ENCODE peak calls at places on chromosomes 13 and 19, in six cellular contexts. One of them, this sample, is unnamed.

GRCh38 chr13:67117010-67117550 is 113.1 kb downstream of the PCDH9 start:
- DNase-seq in GM12878: no peak
- DNase-seq in HepG2: no peak
- DNase-seq in K562: no peak
- DNase-seq in H1: no peak
- DNase-seq in GM12892: no peak
- DNase-seq in this sample: no peak

GRCh38 chr13:94384217-94384905 is 95.1 kb downstream of the DCT start:
- DNase-seq in GM12878: no peak
- DNase-seq in K562: no peak
- DNase-seq in HepG2: no peak
- DNase-seq in H1: no peak
- DNase-seq in GM12892: no peak
- DNase-seq in this sample: no peak

GRCh38 chr19:33997690-33998089 is 174.6 kb upstream of the LSM14A start:
- DNase-seq in GM12878: no peak
- DNase-seq in H1: no peak
- DNase-seq in GM12892: no peak
- DNase-seq in K562: no peak
- DNase-seq in HepG2: no peak
- DNase-seq in this sample: no peak

GRCh38 chr19:15138427-15138826 is 31.2 kb downstream of the SYDE1 start:
- DNase-seq in GM12892: no peak
- DNase-seq in HepG2: no peak
- DNase-seq in GM12878: no peak
- DNase-seq in H1: no peak
- DNase-seq in K562: no peak
- DNase-seq in this sample: no peak

GRCh38 chr13:35388979-35389378 is 87.5 kb downstream of the MAB21L1 start:
- DNase-seq in K562: no peak
- DNase-seq in HepG2: no peak
- DNase-seq in H1: no peak
- DNase-seq in GM12892: no peak
- DNase-seq in GM12878: no peak
- DNase-seq in this sample: no peak

GRCh38 chr19:3949997-3950859 is 17.4 kb downstream of the NMRK2 start:
- DNase-seq in H1: no peak
- DNase-seq in HepG2: no peak
- DNase-seq in K562: peak; percentile 64
- DNase-seq in GM12878: no peak
- DNase-seq in GM12892: no peak
- DNase-seq in this sample: no peak

GRCh38 chr13:102907886-102908515 is 62.2 kb downstream of the ERCC5 start:
- DNase-seq in HepG2: no peak
- DNase-seq in GM12892: no peak
- DNase-seq in K562: no peak
- DNase-seq in H1: no peak
- DNase-seq in GM12878: no peak
- DNase-seq in this sample: no peak

GRCh38 chr13:76161143-76161542 is 525.0 kb downstream of the LMO7 start:
- DNase-seq in GM12892: no peak
- DNase-seq in H1: no peak
- DNase-seq in K562: no peak
- DNase-seq in HepG2: no peak
- DNase-seq in GM12878: no peak
- DNase-seq in this sample: no peak

GRCh38 chr19:29119582-29119981 is 93.4 kb downstream of the UQCRFS1 start:
- DNase-seq in H1: no peak
- DNase-seq in K562: no peak
- DNase-seq in HepG2: no peak
- DNase-seq in GM12892: no peak
- DNase-seq in GM12878: no peak
- DNase-seq in this sample: no peak

GRCh38 chr13:111943229-111943795 is 123.6 kb upstream of the SOX1 start:
- DNase-seq in HepG2: no peak
- DNase-seq in K562: no peak
- DNase-seq in GM12892: no peak
- DNase-seq in H1: no peak
- DNase-seq in GM12878: no peak
- DNase-seq in this sample: no peak

GRCh38 chr13:101092985-101093384 is 323.3 kb downstream of the NALCN start:
- DNase-seq in HepG2: no peak
- DNase-seq in K562: no peak
- DNase-seq in H1: no peak
- DNase-seq in GM12892: no peak
- DNase-seq in GM12878: no peak
- DNase-seq in this sample: no peak

GRCh38 chr13:59398127-59398526 is 765.6 kb downstream of the DIAPH3 start:
- DNase-seq in HepG2: no peak
- DNase-seq in H1: no peak
- DNase-seq in GM12892: no peak
- DNase-seq in GM12878: no peak
- DNase-seq in K562: no peak
- DNase-seq in this sample: no peak

GRCh38 chr13:40087021-40088002 is 431.9 kb downstream of the COG6 start:
- DNase-seq in GM12892: no peak
- DNase-seq in GM12878: no peak
- DNase-seq in K562: no peak
- DNase-seq in HepG2: peak; percentile 56
- DNase-seq in H1: no peak
- DNase-seq in this sample: no peak

GRCh38 chr19:5972355-5972731 is 5.6 kb downstream of the RANBP3 start:
- DNase-seq in GM12892: no peak
- DNase-seq in H1: no peak
- DNase-seq in HepG2: no peak
- DNase-seq in GM12878: no peak
- DNase-seq in K562: no peak
- DNase-seq in this sample: no peak

GRCh38 chr19:5973376-5973775 is 4.6 kb downstream of the RANBP3 start:
- DNase-seq in GM12892: no peak
- DNase-seq in K562: no peak
- DNase-seq in H1: no peak
- DNase-seq in GM12878: no peak
- DNase-seq in HepG2: no peak
- DNase-seq in this sample: no peak

GRCh38 chr19:5974721-5975387 is 3.1 kb downstream of the RANBP3 start:
- DNase-seq in HepG2: peak; percentile 93
- DNase-seq in GM12892: no peak
- DNase-seq in H1: no peak
- DNase-seq in K562: no peak
- DNase-seq in GM12878: peak; percentile 16
- DNase-seq in this sample: no peak

GRCh38 chr19:5975388-5975728 is 2.6 kb downstream of the RANBP3 start:
- DNase-seq in K562: no peak
- DNase-seq in GM12892: no peak
- DNase-seq in GM12878: no peak
- DNase-seq in H1: no peak
- DNase-seq in HepG2: no peak
- DNase-seq in this sample: no peak

DNA sequence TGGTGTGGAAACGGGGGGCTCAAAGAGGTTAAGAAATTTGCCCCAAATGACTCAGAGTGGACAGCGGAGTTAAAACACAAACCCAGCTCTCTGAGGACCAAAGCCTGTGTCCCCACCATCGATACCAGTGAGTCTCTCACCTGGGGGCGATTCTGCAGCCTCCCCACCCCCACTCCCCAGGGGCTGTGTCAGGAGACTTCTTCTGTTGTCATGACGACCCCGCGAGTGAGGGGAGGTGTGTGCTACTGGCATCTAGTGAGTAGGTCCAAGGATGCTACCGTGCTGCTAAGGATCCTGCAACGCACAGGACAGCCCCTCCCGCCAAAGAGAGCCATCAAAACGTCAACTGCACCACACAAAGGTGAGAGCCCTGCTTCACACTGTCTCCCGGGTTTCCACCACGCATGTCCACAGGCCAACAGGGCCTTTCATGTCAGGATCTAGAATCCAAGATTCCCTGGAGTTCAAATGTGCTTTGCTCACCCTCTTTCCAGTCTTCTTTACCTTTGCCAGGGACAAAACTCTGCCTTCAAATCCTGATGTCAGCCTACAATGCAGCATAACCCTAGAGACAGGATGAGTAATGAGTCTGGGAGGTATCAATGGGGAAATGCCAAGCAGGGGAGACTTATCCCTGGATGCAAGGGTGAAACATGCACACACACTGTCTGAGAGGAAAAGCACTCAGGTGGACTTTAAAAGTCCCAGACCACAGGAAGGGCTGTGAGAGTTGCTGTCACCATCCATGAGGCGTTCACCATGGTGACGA is 3.9 kb downstream of the RANBP3 start:
- DNase-seq in GM12878: no peak
- DNase-seq in H1: no peak
- DNase-seq in K562: no peak
- DNase-seq in GM12892: no peak
- DNase-seq in HepG2: no peak
- DNase-seq in this sample: no peak
- TF ChIP-seq TAF1 in GM12878: no peak
- TF ChIP-seq TAF1 in H1: no peak
- TF ChIP-seq TAF1 in K562: no peak
- TF ChIP-seq TAF1 in GM12892: no peak
- TF ChIP-seq TAF1 in HepG2: no peak
- TF ChIP-seq TAF1 in this sample: no peak

GRCh38 chr19:18922228-18922985 is 2.9 kb downstream of the DDX49 start:
- DNase-seq in H1: no peak
- DNase-seq in GM12878: no peak
- DNase-seq in GM12892: no peak
- DNase-seq in K562: no peak
- DNase-seq in HepG2: no peak
- DNase-seq in this sample: no peak

GRCh38 chr19:18921593-18921992 is 2.1 kb downstream of the DDX49 start:
- DNase-seq in GM12892: no peak
- DNase-seq in K562: no peak
- DNase-seq in H1: no peak
- DNase-seq in GM12878: no peak
- DNase-seq in HepG2: no peak
- DNase-seq in this sample: no peak

GRCh38 chr19:18919895-18920204 is 335 bp downstream of the DDX49 start:
- DNase-seq in HepG2: no peak
- DNase-seq in GM12878: no peak
- DNase-seq in K562: no peak
- DNase-seq in GM12892: no peak
- DNase-seq in H1: no peak
- DNase-seq in this sample: no peak

GRCh38 chr19:18920400-18920799 is 885 bp downstream of the DDX49 start:
- DNase-seq in K562: no peak
- DNase-seq in H1: no peak
- DNase-seq in GM12878: no peak
- DNase-seq in HepG2: no peak
- DNase-seq in GM12892: no peak
- DNase-seq in this sample: no peak

GRCh38 chr19:18919086-18919894 is at the start of the genes COPE and DDX49:
- DNase-seq in GM12892: peak; percentile 97
- DNase-seq in HepG2: peak; percentile 100
- DNase-seq in H1: peak; percentile 97
- DNase-seq in K562: peak; percentile 97
- DNase-seq in GM12878: peak; percentile 100
- DNase-seq in this sample: peak; percentile 98
- TF ChIP-seq POLR2A in GM12892: peak; percentile 87
- TF ChIP-seq POLR2A in HepG2: peak; percentile 96
- TF ChIP-seq POLR2A in H1: no peak
- TF ChIP-seq POLR2A in K562: peak; percentile 95
- TF ChIP-seq POLR2A in GM12878: peak; percentile 94
- TF ChIP-seq POLR2A in this sample: peak; percentile 94

GRCh38 chr19:16581971-16582343 is 9.7 kb upstream of the SLC35E1 start:
- DNase-seq in GM12892: no peak
- DNase-seq in GM12878: no peak
- DNase-seq in HepG2: no peak
- DNase-seq in H1: no peak
- DNase-seq in K562: no peak
- DNase-seq in this sample: no peak
- TF ChIP-seq TAF1 in GM12892: no peak
- TF ChIP-seq TAF1 in GM12878: no peak
- TF ChIP-seq TAF1 in HepG2: no peak
- TF ChIP-seq TAF1 in H1: no peak
- TF ChIP-seq TAF1 in K562: no peak
- TF ChIP-seq TAF1 in this sample: no peak

GRCh38 chr19:53553159-53553558 is 15.2 kb downstream of the ZNF331 start:
- DNase-seq in GM12892: no peak
- DNase-seq in HepG2: no peak
- DNase-seq in K562: no peak
- DNase-seq in GM12878: no peak
- DNase-seq in H1: no peak
- DNase-seq in this sample: no peak

GRCh38 chr19:53555352-53555751 is 17.4 kb downstream of the ZNF331 start:
- DNase-seq in K562: no peak
- DNase-seq in HepG2: no peak
- DNase-seq in GM12878: no peak
- DNase-seq in GM12892: no peak
- DNase-seq in H1: no peak
- DNase-seq in this sample: no peak

GRCh38 chr19:53554804-53555203 is 16.9 kb downstream of the ZNF331 start:
- DNase-seq in H1: no peak
- DNase-seq in HepG2: no peak
- DNase-seq in K562: no peak
- DNase-seq in GM12878: no peak
- DNase-seq in GM12892: no peak
- DNase-seq in this sample: no peak

GRCh38 chr19:53552001-53552721 is 14.2 kb downstream of the ZNF331 start:
- DNase-seq in HepG2: no peak
- DNase-seq in GM12878: no peak
- DNase-seq in GM12892: no peak
- DNase-seq in K562: no peak
- DNase-seq in H1: no peak
- DNase-seq in this sample: no peak

DNA sequence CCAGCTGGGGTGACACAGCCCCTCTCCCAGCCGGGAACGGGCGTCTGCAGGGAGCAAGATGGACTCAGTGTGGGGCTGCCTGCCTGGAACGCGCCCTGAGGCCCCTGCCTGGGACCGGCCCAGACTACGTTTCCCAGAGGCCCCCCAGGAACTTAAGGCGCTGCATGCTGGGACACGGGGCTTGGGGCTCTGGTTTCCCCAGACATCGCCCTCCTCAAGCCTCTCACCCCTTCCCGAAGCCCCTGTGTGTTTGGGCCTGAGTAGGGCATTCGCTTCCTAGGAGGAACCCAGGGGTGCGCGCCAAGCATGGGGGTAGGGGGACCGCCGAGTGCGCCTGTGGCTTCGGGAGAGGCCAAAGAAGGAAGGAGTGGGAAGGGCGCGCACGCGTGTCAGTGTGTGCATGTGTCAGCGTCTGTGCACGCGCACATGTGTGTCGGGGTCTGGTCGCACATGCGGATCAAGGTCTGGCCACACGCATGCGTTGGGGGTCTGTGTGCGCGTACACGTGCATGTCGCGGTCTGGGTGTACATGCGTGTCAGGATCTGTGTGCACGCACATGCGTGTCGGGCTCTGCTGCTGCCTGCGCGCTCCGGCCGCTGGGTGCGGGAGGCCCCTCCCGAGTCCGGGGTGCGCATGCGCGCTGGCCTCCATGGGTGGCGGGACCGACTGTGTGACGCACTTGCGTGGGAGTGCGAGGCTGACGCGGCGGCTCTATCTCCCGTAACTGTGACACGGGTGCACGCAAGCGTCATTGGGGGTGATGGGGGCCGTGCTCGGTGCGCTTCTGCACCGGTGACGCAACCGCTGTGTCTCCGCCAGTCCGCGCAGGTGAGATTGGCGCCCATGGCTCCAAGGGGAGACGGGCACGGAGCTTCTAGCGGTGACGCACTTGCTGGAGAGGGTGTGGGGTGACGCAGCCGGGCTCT is 16.2 kb downstream of the ZNF331 start:
- DNase-seq in GM12892: peak; percentile 58
- DNase-seq in H1: no peak
- DNase-seq in HepG2: no peak
- DNase-seq in GM12878: peak; percentile 63
- DNase-seq in K562: no peak
- DNase-seq in this sample: peak; percentile 58
- TF ChIP-seq POLR2A in GM12892: peak; percentile 58
- TF ChIP-seq POLR2A in H1: no peak
- TF ChIP-seq POLR2A in HepG2: no peak
- TF ChIP-seq POLR2A in GM12878: peak; percentile 88
- TF ChIP-seq POLR2A in K562: no peak
- TF ChIP-seq POLR2A in this sample: peak; percentile 49